ENCODE peak calls at places on chromosomes 6 and 20, in seven cellular contexts. L, N, Z, F, U, B and S are unnamed samples.

GRCh38 chr6:26604026-26604425 is 7.3 kb downstream of the ABT1 start:
- DNase-seq in L (no peak), N (no peak), Z (no peak), F (no peak), U (no peak), B (no peak), S (no peak)

GRCh38 chr6:16239090-16239797 is 857 bp downstream of the GMPR start:
- DNase-seq in L (peak; percentile 80), N (peak; percentile 54), Z (peak; percentile 88), F (peak; percentile 55), U (no peak), B (no peak), S (peak; percentile 63)

GRCh38 chr6:14747881-14748520 is 497.9 kb upstream of the JARID2 start:
- DNase-seq in L (no peak), N (no peak), Z (no peak), F (no peak), U (no peak), B (no peak), S (no peak)

GRCh38 chr6:74277749-74278148 is 581.7 kb downstream of the CD109 start:
- DNase-seq in L (no peak), N (no peak), Z (no peak), F (no peak), U (no peak), B (no peak), S (no peak)

GRCh38 chr6:87993331-87993730 is 54.3 kb upstream of the SPACA1 start:
- DNase-seq in L (no peak), N (no peak), Z (no peak), F (no peak), U (no peak), B (no peak), S (no peak)

GRCh38 chr20:57425150-57426013 is 34.2 kb downstream of the RBM38 start:
- DNase-seq in L (no peak), N (no peak), Z (no peak), F (peak; percentile 47), U (no peak), B (no peak), S (no peak)

GRCh38 chr6:73363537-73363875 is 1.0 kb downstream of the KHDC3L start:
- DNase-seq in L (no peak), N (no peak), Z (no peak), F (no peak), U (no peak), B (no peak), S (no peak)

GRCh38 chr6:96468681-96469224 is 52.9 kb upstream of the UFL1 start:
- DNase-seq in L (no peak), N (no peak), Z (no peak), F (no peak), U (no peak), B (no peak), S (no peak)

GRCh38 chr20:45823949-45824835 is 2.9 kb downstream of the TNNC2 start:
- DNase-seq in L (peak; percentile 62), N (no peak), Z (peak; percentile 80), F (no peak), U (no peak), B (no peak), S (peak; percentile 65)

GRCh38 chr6:143941852-143942627 is 66.0 kb downstream of the PLAGL1 start:
- DNase-seq in L (peak; percentile 52), N (peak; percentile 24), Z (no peak), F (peak; percentile 75), U (peak; percentile 44), B (no peak), S (peak; percentile 58)

DNA sequence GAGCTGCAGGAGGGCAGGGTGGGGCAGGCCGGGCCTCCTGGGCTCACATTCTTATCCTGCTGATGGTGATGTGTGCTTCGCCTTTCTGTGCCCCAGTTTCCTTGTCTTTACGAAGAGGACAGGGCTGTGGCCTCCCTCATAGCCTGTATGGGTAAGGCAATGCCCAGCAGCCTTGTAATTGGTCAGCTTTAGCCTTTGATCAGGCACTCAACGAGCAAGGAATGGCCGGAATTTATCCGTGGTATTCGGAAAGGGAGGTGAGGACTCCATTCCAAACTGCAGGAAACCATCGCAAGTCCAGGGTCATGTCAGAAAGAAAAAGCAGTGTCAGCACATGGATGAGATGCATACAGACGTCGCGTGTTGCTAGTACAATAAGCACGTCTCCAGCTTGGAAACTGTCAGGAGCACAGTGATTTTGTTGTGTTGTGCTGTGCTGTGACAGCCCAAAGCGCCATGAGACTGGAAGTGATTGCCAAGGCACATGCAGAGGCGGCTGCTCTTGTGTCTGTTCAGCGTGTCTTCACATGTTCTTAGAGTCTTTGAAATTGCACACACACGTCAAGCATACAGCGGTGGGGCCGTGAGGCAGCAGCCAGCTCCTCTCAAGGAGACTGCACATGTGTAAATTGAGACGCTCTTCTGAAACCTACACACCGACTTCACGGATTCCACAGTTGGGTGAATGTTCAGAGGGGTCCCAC is 6.1 kb downstream of the SS18L1 start:
- DNase-seq in L (no peak), N (no peak), Z (no peak), F (no peak), U (no peak), B (no peak), S (no peak)
- TF ChIP-seq EP300 in L (no peak), N (no peak), Z (no peak), F (no peak), U (no peak), B (no peak), S (no peak)

GRCh38 chr6:47599512-47599911 is 98.9 kb upstream of the ADGRF4 start:
- DNase-seq in L (no peak), N (no peak), Z (no peak), F (no peak), U (no peak), B (no peak), S (no peak)
- TF ChIP-seq POLR2A in L (no peak), N (no peak), Z (no peak), F (no peak), U (no peak), B (no peak), S (no peak)

GRCh38 chr20:33009214-33010132 is 2.0 kb downstream of the BPIFB2 start:
- DNase-seq in L (no peak), N (no peak), Z (no peak), F (no peak), U (no peak), B (no peak), S (no peak)
- TF ChIP-seq EP300 in L (no peak), N (no peak), Z (no peak), F (no peak), U (no peak), B (no peak), S (no peak)

DNA sequence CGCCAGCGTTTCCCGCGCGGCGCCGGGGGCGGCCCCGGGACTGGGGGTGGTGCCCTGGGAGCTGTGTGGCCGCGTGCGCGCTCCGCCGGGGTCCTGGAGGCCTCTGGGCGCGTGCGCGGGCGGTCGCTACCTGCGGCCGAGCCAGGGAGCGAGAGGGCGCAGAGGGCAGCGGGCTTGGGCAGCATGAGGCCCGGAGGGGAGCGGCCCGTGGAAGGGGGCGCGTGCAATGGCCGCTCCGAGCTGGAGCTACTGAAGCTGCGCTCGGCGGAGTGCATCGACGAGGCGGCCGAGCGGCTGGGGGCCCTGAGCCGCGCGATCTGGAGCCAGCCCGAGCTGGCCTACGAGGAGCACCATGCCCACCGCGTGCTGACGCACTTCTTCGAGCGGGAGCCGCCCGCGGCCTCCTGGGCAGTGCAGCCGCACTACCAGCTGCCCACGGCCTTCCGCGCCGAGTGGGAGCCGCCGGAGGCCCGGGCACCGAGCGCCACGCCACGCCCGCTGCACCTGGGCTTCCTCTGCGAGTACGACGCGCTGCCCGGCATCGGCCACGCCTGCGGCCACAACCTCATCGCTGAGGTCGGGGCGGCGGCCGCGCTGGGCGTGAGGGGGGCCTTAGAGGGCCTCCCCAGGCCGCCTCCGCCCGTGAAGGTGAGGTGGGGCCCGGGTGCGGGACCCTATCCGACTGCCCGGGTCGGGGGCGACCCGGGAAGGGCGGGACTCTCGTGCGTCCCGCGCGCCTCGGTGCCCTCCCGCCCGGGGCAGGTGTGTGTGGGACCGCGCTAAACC is at the start of gene PM20D2:
- DNase-seq in L (peak; percentile 68), N (peak; percentile 15), Z (peak; percentile 83), F (peak; percentile 68), U (peak; percentile 73), B (no peak), S (peak; percentile 75)
- TF ChIP-seq POLR2A in L (no peak), N (peak; percentile 31), Z (no peak), F (no peak), U (peak; percentile 82), B (peak; percentile 79), S (peak; percentile 55)

GRCh38 chr6:4930025-4930692 is 73.7 kb downstream of the RPP40 start:
- DNase-seq in L (no peak), N (no peak), Z (no peak), F (no peak), U (no peak), B (no peak), S (no peak)

GRCh38 chr6:4932506-4932903 is 71.3 kb downstream of the RPP40 start:
- DNase-seq in L (no peak), N (no peak), Z (no peak), F (no peak), U (no peak), B (no peak), S (no peak)

GRCh38 chr6:4928426-4928825 is 75.4 kb downstream of the RPP40 start:
- DNase-seq in L (no peak), N (no peak), Z (no peak), F (peak; percentile 80), U (no peak), B (no peak), S (no peak)

GRCh38 chr6:4929319-4929718 is 74.5 kb downstream of the RPP40 start:
- DNase-seq in L (no peak), N (no peak), Z (no peak), F (no peak), U (no peak), B (no peak), S (no peak)

GRCh38 chr6:4931530-4932505 is 72.0 kb downstream of the RPP40 start:
- DNase-seq in L (no peak), N (no peak), Z (no peak), F (no peak), U (peak; percentile 10), B (no peak), S (no peak)
- TF ChIP-seq EP300 in L (no peak), N (no peak), Z (no peak), F (no peak), U (no peak), B (no peak), S (no peak)

DNA sequence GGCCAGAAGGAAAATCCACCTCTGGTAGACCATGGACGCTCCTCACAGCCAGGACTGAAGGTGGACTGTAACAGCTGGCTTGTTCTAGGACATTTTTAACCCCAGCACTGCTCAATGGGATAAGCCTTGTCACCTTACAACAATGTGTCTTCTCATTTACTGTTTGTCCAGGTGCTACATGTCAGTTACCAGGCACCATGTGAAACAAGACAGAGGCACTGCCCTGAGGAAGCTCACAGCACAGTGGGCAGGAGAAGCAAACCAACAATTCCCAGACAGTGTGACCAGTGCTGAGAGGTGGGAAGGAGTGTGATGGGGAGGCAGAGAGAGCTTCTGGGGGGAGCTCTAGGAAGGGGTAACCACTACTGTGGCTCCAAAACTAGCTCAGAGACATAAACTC is 10.7 kb downstream of the SNHG17 start:
- DNase-seq in L (no peak), N (no peak), Z (no peak), F (no peak), U (no peak), B (no peak), S (no peak)
- TF ChIP-seq POLR2A in L (no peak), N (no peak), Z (no peak), F (peak; percentile 55), U (no peak), B (no peak), S (no peak)